ENCODE peak calls at places on chromosomes 16 and 17, in five cellular contexts. K is uterus, C is breast epithelium, U is suprapubic skin, S is HepG2. X is an unnamed sample.

GRCh38 chr16:30697264-30698138 is 1.5 kb upstream of the SRCAP start:
- DNase-seq in S (no peak), U (no peak), K (no peak), C (no peak), X (no peak)

GRCh38 chr17:62824290-62825135 is 16.4 kb upstream of the MARCHF10 start:
- DNase-seq in U (no peak), S (peak), C (no peak), K (no peak), X (no peak)

GRCh38 chr17:78838574-78839005 is 2.0 kb downstream of the USP36 start:
- DNase-seq in U (no peak), C (peak), S (peak), K (no peak), X (no peak)

GRCh38 chr17:16300554-16300953 is 52.7 kb downstream of the CENPV start:
- DNase-seq in K (no peak), S (no peak), C (no peak), U (no peak), X (no peak)

GRCh38 chr17:45341389-45342158 is 24.8 kb upstream of the MAP3K14 start:
- DNase-seq in U (no peak), C (peak), S (peak), K (peak), X (peak)

GRCh38 chr17:79532107-79532790 is 78.6 kb downstream of the RBFOX3 start:
- DNase-seq in S (no peak), C (no peak), U (no peak), K (no peak), X (no peak)

GRCh38 chr16:87353613-87354012 is 30.0 kb downstream of the FBXO31 start:
- DNase-seq in S (no peak), K (no peak), U (no peak), C (no peak), X (no peak)

GRCh38 chr17:40095356-40095943 is 4.9 kb downstream of the NR1D1 start:
- DNase-seq in C (no peak), S (no peak), K (no peak), U (no peak), X (no peak)

GRCh38 chr17:67105213-67105612 is 60.9 kb downstream of the CACNG1 start:
- DNase-seq in S (no peak), U (no peak), K (no peak), C (no peak), X (no peak)

GRCh38 chr17:9729034-9729650 is 62.2 kb downstream of the DHRS7C start:
- DNase-seq in C (no peak), K (no peak), S (peak), U (no peak), X (no peak)

GRCh38 chr16:4659363-4660353 is 33.7 kb upstream of the NUDT16L1 start:
- DNase-seq in S (no peak), U (no peak), C (no peak), K (no peak), X (no peak)

GRCh38 chr17:46865100-46865499 is 13.7 kb downstream of the WNT9B start:
- DNase-seq in S (no peak), U (no peak), C (no peak), K (no peak), X (no peak)

GRCh38 chr16:66927918-66928649 is 2.7 kb upstream of the RRAD start:
- DNase-seq in C (no peak), K (no peak), S (no peak), U (no peak), X (peak)

GRCh38 chr17:38750312-38751121 is 2.0 kb upstream of the PSMB3 start:
- DNase-seq in U (no peak), S (peak), C (no peak), K (no peak), X (no peak)

GRCh38 chr16:78844028-78844427 is 744.6 kb downstream of the WWOX start:
- DNase-seq in C (no peak), S (no peak), U (no peak), K (no peak), X (no peak)

GRCh38 chr16:87538594-87538993 is 45.8 kb upstream of the ZCCHC14 start:
- DNase-seq in C (no peak), S (no peak), U (no peak), K (no peak), X (no peak)

GRCh38 chr17:4028436-4028835 is 64.2 kb upstream of the ATP2A3 start:
- DNase-seq in C (no peak), K (no peak), S (no peak), U (no peak), X (no peak)

GRCh38 chr16:69859105-69859969 is 91.8 kb upstream of the CLEC18A start:
- DNase-seq in K (no peak), S (peak), C (no peak), U (no peak), X (no peak)

GRCh38 chr17:31484821-31485220 is 93.3 kb downstream of the RAB11FIP4 start:
- DNase-seq in U (no peak), K (no peak), S (no peak), C (no peak), X (no peak)

GRCh38 chr17:17792551-17793377 is 44.0 kb downstream of the SREBF1 start:
- DNase-seq in C (no peak), S (no peak), K (peak), U (no peak), X (no peak)

GRCh38 chr16:85028638-85029412 is 1.2 kb downstream of the KIAA0513 start:
- DNase-seq in C (no peak), U (no peak), S (no peak), K (peak), X (peak)
- TF ChIP-seq POLR2A in C (no peak), U (no peak), S (no peak), K (no peak), X (no peak)

DNA sequence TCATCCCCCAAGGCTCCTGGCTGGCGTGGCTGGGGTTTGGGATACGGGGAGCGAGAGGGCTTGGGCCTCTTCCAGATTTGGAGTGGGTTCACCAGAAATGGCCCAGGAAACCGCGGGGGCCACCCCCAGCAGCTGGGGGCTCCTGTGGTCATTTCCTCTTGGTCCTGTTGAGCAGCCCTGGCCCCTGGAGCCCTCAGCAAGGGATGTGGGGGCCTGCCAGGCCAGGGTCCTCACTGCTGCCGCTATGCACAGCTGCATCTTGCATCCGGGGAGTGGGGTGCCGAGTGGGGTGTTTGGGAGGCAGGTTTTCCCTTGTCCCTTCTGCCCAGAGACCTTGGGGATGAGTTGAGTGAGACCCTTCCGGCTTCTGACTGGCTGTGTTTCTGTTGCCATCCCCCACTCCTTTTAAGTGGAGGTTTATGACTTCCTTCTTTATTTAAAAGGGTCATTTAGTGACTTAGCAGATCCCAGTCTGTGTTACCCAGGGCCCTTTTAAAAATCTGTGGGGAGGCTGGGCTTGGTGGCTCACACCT is 319.8 kb downstream of the SEC14L1 start:
- DNase-seq in U (no peak), K (no peak), S (no peak), C (no peak), X (no peak)
- TF ChIP-seq CTCF in U (no peak), K (no peak), S (no peak), C (no peak), X (no peak)

GRCh38 chr17:51255673-51256072 is 4.2 kb downstream of the MBTD1 start:
- DNase-seq in S (no peak), U (no peak), K (no peak), C (no peak), X (no peak)
- H3K27ac ChIP-seq in S (peak), U (no peak), K (no peak), C (no peak), X (no peak)

DNA sequence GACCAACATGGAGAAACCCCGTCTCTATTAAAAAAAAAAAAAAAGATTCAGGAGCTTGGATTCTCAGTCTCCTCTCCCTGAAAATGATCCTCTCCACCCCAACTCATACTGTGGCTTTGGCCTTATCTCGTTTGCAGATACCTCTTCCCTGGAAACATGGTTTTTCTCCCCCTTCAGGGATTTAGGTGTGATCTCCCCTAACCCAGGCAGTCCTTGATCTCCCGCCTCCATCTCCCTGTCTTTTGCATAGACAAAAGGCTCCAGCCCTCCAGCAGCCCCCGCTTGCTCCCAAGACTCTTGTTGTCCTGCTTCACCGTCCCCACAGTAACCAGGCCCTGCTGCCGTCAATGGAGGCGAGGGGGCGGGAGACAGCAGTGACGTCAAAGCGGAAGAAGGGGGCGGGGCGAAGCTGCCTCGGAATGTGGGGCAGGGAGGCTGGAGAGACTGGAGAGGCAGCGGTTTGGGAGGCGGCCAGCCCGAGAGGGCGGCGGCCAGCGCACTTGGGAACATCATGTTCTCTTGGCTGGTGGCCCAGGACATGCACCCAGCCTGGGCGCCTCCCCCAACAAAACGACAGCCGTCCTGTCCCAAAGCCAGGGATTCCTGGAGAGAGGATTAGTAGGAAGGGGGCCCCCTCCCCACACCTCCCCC is 1.9 kb upstream of the PER1 start:
- DNase-seq in K (peak), U (peak), S (peak), C (peak), X (peak)
- TF ChIP-seq POLR2A in K (peak), U (peak), S (peak), C (peak), X (peak)

GRCh38 chr16:56932588-56933265 is 785 bp downstream of the HERPUD1 start:
- DNase-seq in C (peak), K (peak), S (peak), U (peak), X (peak)

GRCh38 chr16:56931253-56931768 is 631 bp upstream of the HERPUD1 start:
- DNase-seq in S (no peak), K (no peak), C (no peak), U (no peak), X (no peak)

GRCh38 chr16:56933266-56933619 is 1.3 kb downstream of the HERPUD1 start:
- DNase-seq in C (no peak), S (no peak), K (no peak), U (no peak), X (no peak)

GRCh38 chr16:56930516-56931252 is 1.3 kb upstream of the HERPUD1 start:
- DNase-seq in S (no peak), K (no peak), U (no peak), C (no peak), X (no peak)

GRCh38 chr16:56931769-56932587 is at the start of gene HERPUD1:
- DNase-seq in S (peak), U (peak), K (peak), C (peak), X (peak)
- TF ChIP-seq CTCF in S (peak), U (no peak), K (no peak), C (peak), X (no peak)

X was measured in gastrocnemius medialis.